ENCODE peak calls at places on chromosomes 12 and 14, in seven cellular contexts. B is HL-60; L is right atrium auricular region; J is naive thymus-derived CD4-positive, alpha-beta T cell; R is tibial artery; P is cardiac muscle cell; D is heart right ventricle. F is an unnamed sample.

GRCh38 chr12:101963703-101964102 is 86.3 kb downstream of the DRAM1 start:
- DNase-seq in P (no peak), R (no peak), L (no peak), D (no peak), J (no peak), B (no peak), F (no peak)

GRCh38 chr12:75747572-75747995 is 236.2 kb upstream of the KRR1 start:
- DNase-seq in R (no peak), L (no peak), P (no peak), J (no peak), B (no peak), D (no peak), F (peak; percentile 60)

GRCh38 chr12:58299371-58299770 is 358.0 kb downstream of the ATP23 start:
- DNase-seq in B (no peak), D (no peak), R (no peak), P (no peak), L (no peak), J (no peak), F (no peak)

GRCh38 chr12:182381-182883 is 31.5 kb downstream of the SLC6A12 start:
- DNase-seq in J (no peak), B (no peak), L (no peak), D (peak; percentile 51), R (no peak), P (no peak), F (peak; percentile 50)

GRCh38 chr14:103867020-103867419 is 19.6 kb upstream of the PPP1R13B start:
- DNase-seq in J (no peak), D (no peak), R (no peak), P (no peak), L (no peak), B (no peak), F (no peak)

GRCh38 chr12:123094349-123095073 is 56.4 kb downstream of the PITPNM2 start:
- DNase-seq in L (no peak), P (no peak), J (no peak), D (no peak), B (no peak), R (peak; percentile 70), F (no peak)

GRCh38 chr12:100986595-100987547 is 192.3 kb downstream of the ANO4 start:
- DNase-seq in P (no peak), L (no peak), D (no peak), J (no peak), B (no peak), R (no peak), F (no peak)

GRCh38 chr12:2988494-2988893 is 29.3 kb downstream of the TEAD4 start:
- DNase-seq in R (no peak), B (no peak), L (no peak), P (no peak), J (no peak), D (no peak), F (no peak)

GRCh38 chr12:56129210-56129691 is 1.2 kb downstream of the ESYT1 start:
- DNase-seq in D (peak; percentile 70), P (peak; percentile 68), B (peak; percentile 69), R (peak; percentile 68), J (peak; percentile 34), L (peak; percentile 74), F (no peak)

GRCh38 chr12:70774055-70774454 is 136.8 kb upstream of the PTPRB start:
- DNase-seq in L (no peak), B (no peak), P (no peak), D (no peak), J (no peak), R (no peak), F (peak; percentile 33)

GRCh38 chr12:39572551-39572950 is 47.1 kb downstream of the ABCD2 start:
- DNase-seq in D (no peak), J (no peak), B (no peak), L (no peak), P (no peak), R (no peak), F (no peak)

GRCh38 chr12:113582521-113583218 is 111.0 kb upstream of the LHX5 start:
- DNase-seq in D (no peak), P (peak; percentile 19), B (no peak), L (no peak), J (no peak), R (no peak), F (no peak)

GRCh38 chr12:130650131-130650530 is 66.0 kb downstream of the RIMBP2 start:
- DNase-seq in L (no peak), J (no peak), D (no peak), R (no peak), P (no peak), B (no peak), F (no peak)

GRCh38 chr12:13559318-13559978 is 362.9 kb downstream of the EMP1 start:
- DNase-seq in P (no peak), B (no peak), R (no peak), D (no peak), J (no peak), L (no peak), F (no peak)

GRCh38 chr14:94129758-94130414 is 482 bp upstream of the IFI27L2 start:
- DNase-seq in P (peak; percentile 65), J (no peak), B (no peak), D (peak; percentile 67), R (peak; percentile 54), L (peak; percentile 62), F (no peak)

GRCh38 chr14:54226103-54226502 is 170.7 kb upstream of the CDKN3 start:
- DNase-seq in L (no peak), D (no peak), J (no peak), P (no peak), B (no peak), R (no peak), F (no peak)

GRCh38 chr14:67517083-67517482 is 16.0 kb upstream of the PLEKHH1 start:
- DNase-seq in J (no peak), L (no peak), D (peak; percentile 21), R (no peak), B (no peak), P (peak; percentile 34), F (no peak)

GRCh38 chr12:85641796-85642195 is 194.4 kb downstream of the RASSF9 start:
- DNase-seq in B (no peak), P (no peak), J (no peak), L (no peak), D (no peak), R (no peak), F (no peak)

GRCh38 chr14:24982472-24983155 is 67.3 kb downstream of the STXBP6 start:
- DNase-seq in J (no peak), B (no peak), L (no peak), D (no peak), R (no peak), P (no peak), F (peak; percentile 79)

GRCh38 chr14:99757331-99758070 is 35.7 kb upstream of the EML1 start:
- DNase-seq in R (peak; percentile 19), P (no peak), J (no peak), L (no peak), B (no peak), D (no peak), F (peak; percentile 99)

GRCh38 chr14:54901380-54902142 is 1.1 kb downstream of the GCH1 start:
- DNase-seq in R (peak; percentile 39), J (no peak), P (no peak), D (peak; percentile 10), B (no peak), L (peak; percentile 59), F (no peak)

GRCh38 chr12:54017845-54018607 is 9.2 kb downstream of the HOXC8 start:
- DNase-seq in L (no peak), B (no peak), D (peak; percentile 40), R (peak; percentile 92), J (peak; percentile 55), P (peak; percentile 71), F (no peak)

GRCh38 chr14:92945544-92945943 is 22.6 kb downstream of the CHGA start:
- DNase-seq in R (no peak), J (no peak), D (no peak), P (no peak), B (no peak), L (no peak), F (no peak)

GRCh38 chr14:104253901-104254353 is 115.5 kb downstream of the KIF26A start:
- DNase-seq in R (no peak), P (no peak), D (no peak), L (no peak), B (no peak), J (no peak), F (no peak)

GRCh38 chr14:75452900-75453816 is 25.3 kb downstream of the JDP2 start:
- DNase-seq in B (no peak), P (peak; percentile 79), D (peak; percentile 39), L (peak; percentile 73), J (no peak), R (peak; percentile 80), F (peak; percentile 74)

GRCh38 chr12:120783197-120783596 is 57.6 kb downstream of the ACADS start:
- DNase-seq in R (no peak), D (no peak), P (no peak), B (peak; percentile 46), L (no peak), J (no peak), F (peak; percentile 16)

GRCh38 chr12:91074068-91074819 is 16.4 kb upstream of the KERA start:
- DNase-seq in R (no peak), L (no peak), B (no peak), J (no peak), D (no peak), P (no peak), F (no peak)
- H3K27ac ChIP-seq in R (peak overlapping the region; percentile 13), L (peak overlapping the region; percentile 50), B (no peak overlapping the region), J (no peak overlapping the region), D (peak overlapping the region; percentile 32), P (no peak overlapping the region), F (no peak overlapping the region)

GRCh38 chr12:49347307-49348237 is 884 bp downstream of the DNAJC22 start:
- DNase-seq in L (peak; percentile 64), R (no peak), J (peak; percentile 83), B (no peak), D (peak; percentile 77), P (peak; percentile 81), F (no peak)
- H3K27ac ChIP-seq in L (no peak overlapping the region), R (no peak overlapping the region), J (no peak overlapping the region), B (no peak overlapping the region), D (no peak overlapping the region), P (no peak overlapping the region), F (no peak overlapping the region)

DNA sequence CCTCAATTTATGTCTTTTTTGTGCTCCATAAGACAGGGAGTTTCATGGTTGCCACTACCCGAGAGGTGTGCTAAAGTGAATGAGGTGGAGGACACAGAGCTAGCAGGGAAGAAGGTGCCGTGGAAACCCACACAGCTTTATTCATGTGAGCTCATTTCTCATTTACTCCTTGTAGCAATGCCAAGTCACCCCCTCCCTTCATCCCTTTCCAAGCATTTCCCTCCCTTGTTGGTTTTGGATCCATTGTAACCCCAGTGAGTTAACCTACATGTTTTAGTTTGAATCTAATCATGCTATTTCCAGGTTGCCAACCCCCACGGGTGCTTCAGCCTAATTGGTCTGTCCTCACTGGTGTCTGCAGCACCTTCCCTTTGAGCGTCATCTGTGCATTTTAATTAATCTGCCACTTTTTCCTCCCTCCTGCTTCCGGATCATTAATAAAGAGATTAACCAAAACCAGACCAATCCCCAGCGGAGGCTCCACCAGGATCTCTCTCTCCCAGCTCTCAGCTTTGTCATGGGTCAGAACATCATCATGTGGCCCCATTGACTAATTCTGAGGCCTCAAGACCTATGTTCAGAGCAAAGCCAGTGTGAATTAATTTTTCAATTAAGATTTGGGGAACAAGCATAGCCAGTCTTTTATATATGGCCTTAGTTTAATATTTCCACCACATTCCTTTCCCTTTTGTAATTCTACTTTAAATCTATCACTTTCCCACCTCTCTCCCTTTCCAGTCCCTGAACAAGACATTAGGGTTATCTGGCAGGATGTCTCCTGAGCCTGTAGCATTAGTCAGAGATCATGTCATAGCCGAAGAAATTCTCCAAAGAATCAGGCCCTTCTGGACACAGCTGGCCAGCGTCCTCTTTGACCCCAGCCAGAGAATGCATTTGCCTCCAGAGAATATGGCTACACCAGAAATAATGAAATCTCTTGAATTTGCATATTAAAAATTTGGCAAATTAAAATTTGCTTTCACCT is 56.4 kb downstream of the NTF3 start:
- DNase-seq in B (no peak), J (no peak), P (no peak), L (no peak), D (no peak), R (no peak), F (no peak)
- H3K27ac ChIP-seq in B (no peak overlapping the region), J (no peak overlapping the region), P (no peak overlapping the region), L (no peak overlapping the region), D (no peak overlapping the region), R (peak overlapping the region; percentile 81), F (no peak overlapping the region)

GRCh38 chr12:46499901-46500300 is 127.3 kb upstream of the SLC38A2 start:
- DNase-seq in J (no peak), B (no peak), R (no peak), L (no peak), D (no peak), P (no peak), F (no peak)
- H3K27ac ChIP-seq in J (no peak overlapping the region), B (no peak overlapping the region), R (no peak overlapping the region), L (no peak overlapping the region), D (no peak overlapping the region), P (no peak overlapping the region), F (no peak overlapping the region)

F was measured in epithelial cell of prostate.